ENCODE peak calls at places on chromosomes 3 and 15, in nine cellular contexts. One of them, this sample, is unnamed.

GRCh38 chr15:51202783-51203182 is 108.1 kb upstream of the TNFAIP8L3 start:
- DNase-seq in lower lobe of right lung: no peak
- DNase-seq in AG20443: no peak
- DNase-seq in tibial nerve: no peak
- DNase-seq in CD4-positive, alpha-beta T cell: no peak
- DNase-seq in glutamatergic neuron: no peak
- DNase-seq in A673: no peak
- DNase-seq in HT1080: no peak
- DNase-seq in activated CD4-positive, alpha-beta T cell treated with anti-CD3 and anti-CD28 coated beads, Interleukin-2, amount 50 U/mL, for 1 hour: no peak
- DNase-seq in this sample: no peak

GRCh38 chr15:35043380-35044095 is 41.6 kb downstream of the NANOGP8 start:
- DNase-seq in A673: no peak
- DNase-seq in CD4-positive, alpha-beta T cell: no peak
- DNase-seq in AG20443: no peak
- DNase-seq in tibial nerve: no peak
- DNase-seq in glutamatergic neuron: no peak
- DNase-seq in HT1080: no peak
- DNase-seq in lower lobe of right lung: no peak
- DNase-seq in activated CD4-positive, alpha-beta T cell treated with anti-CD3 and anti-CD28 coated beads, Interleukin-2, amount 50 U/mL, for 1 hour: no peak
- DNase-seq in this sample: no peak

GRCh38 chr3:197362086-197362485 is 63.7 kb upstream of the DLG1 start:
- DNase-seq in tibial nerve: no peak
- DNase-seq in AG20443: no peak
- DNase-seq in activated CD4-positive, alpha-beta T cell treated with anti-CD3 and anti-CD28 coated beads, Interleukin-2, amount 50 U/mL, for 1 hour: no peak
- DNase-seq in A673: no peak
- DNase-seq in CD4-positive, alpha-beta T cell: no peak
- DNase-seq in HT1080: no peak
- DNase-seq in lower lobe of right lung: no peak
- DNase-seq in glutamatergic neuron: no peak
- DNase-seq in this sample: no peak

GRCh38 chr3:141337523-141337854 is 30.8 kb upstream of the ZBTB38 start:
- DNase-seq in glutamatergic neuron: no peak
- DNase-seq in AG20443: no peak
- DNase-seq in activated CD4-positive, alpha-beta T cell treated with anti-CD3 and anti-CD28 coated beads, Interleukin-2, amount 50 U/mL, for 1 hour: no peak
- DNase-seq in HT1080: no peak
- DNase-seq in A673: no peak
- DNase-seq in tibial nerve: no peak
- DNase-seq in lower lobe of right lung: no peak
- DNase-seq in CD4-positive, alpha-beta T cell: no peak
- DNase-seq in this sample: no peak

GRCh38 chr3:149723781-149724180 is 28.5 kb downstream of the COMMD2 start:
- DNase-seq in tibial nerve: no peak
- DNase-seq in glutamatergic neuron: no peak
- DNase-seq in CD4-positive, alpha-beta T cell: no peak
- DNase-seq in activated CD4-positive, alpha-beta T cell treated with anti-CD3 and anti-CD28 coated beads, Interleukin-2, amount 50 U/mL, for 1 hour: no peak
- DNase-seq in HT1080: no peak
- DNase-seq in lower lobe of right lung: no peak
- DNase-seq in AG20443: peak
- DNase-seq in A673: no peak
- DNase-seq in this sample: no peak

GRCh38 chr3:73398084-73398483 is 226.7 kb downstream of the PDZRN3 start:
- DNase-seq in CD4-positive, alpha-beta T cell: no peak
- DNase-seq in A673: no peak
- DNase-seq in tibial nerve: no peak
- DNase-seq in AG20443: no peak
- DNase-seq in glutamatergic neuron: no peak
- DNase-seq in activated CD4-positive, alpha-beta T cell treated with anti-CD3 and anti-CD28 coated beads, Interleukin-2, amount 50 U/mL, for 1 hour: no peak
- DNase-seq in HT1080: no peak
- DNase-seq in lower lobe of right lung: no peak
- DNase-seq in this sample: no peak

GRCh38 chr15:34436956-34437442 is 609 bp downstream of the GOLGA8A start:
- DNase-seq in HT1080: peak
- DNase-seq in CD4-positive, alpha-beta T cell: peak
- DNase-seq in activated CD4-positive, alpha-beta T cell treated with anti-CD3 and anti-CD28 coated beads, Interleukin-2, amount 50 U/mL, for 1 hour: peak
- DNase-seq in A673: peak
- DNase-seq in glutamatergic neuron: peak
- DNase-seq in lower lobe of right lung: peak
- DNase-seq in tibial nerve: no peak
- DNase-seq in AG20443: peak
- DNase-seq in this sample: peak

GRCh38 chr15:62777657-62778056 is 264.9 kb upstream of the TPM1 start:
- DNase-seq in glutamatergic neuron: no peak
- DNase-seq in HT1080: no peak
- DNase-seq in activated CD4-positive, alpha-beta T cell treated with anti-CD3 and anti-CD28 coated beads, Interleukin-2, amount 50 U/mL, for 1 hour: no peak
- DNase-seq in CD4-positive, alpha-beta T cell: no peak
- DNase-seq in lower lobe of right lung: no peak
- DNase-seq in AG20443: peak
- DNase-seq in A673: no peak
- DNase-seq in tibial nerve: no peak
- DNase-seq in this sample: no peak

GRCh38 chr3:69352305-69353087 is 33.4 kb downstream of the FRMD4B start:
- DNase-seq in AG20443: no peak
- DNase-seq in tibial nerve: no peak
- DNase-seq in CD4-positive, alpha-beta T cell: no peak
- DNase-seq in HT1080: no peak
- DNase-seq in lower lobe of right lung: no peak
- DNase-seq in A673: no peak
- DNase-seq in glutamatergic neuron: no peak
- DNase-seq in activated CD4-positive, alpha-beta T cell treated with anti-CD3 and anti-CD28 coated beads, Interleukin-2, amount 50 U/mL, for 1 hour: no peak
- DNase-seq in this sample: no peak

GRCh38 chr15:40238927-40239591 is at the start of gene PAK6:
- DNase-seq in HT1080: peak
- DNase-seq in CD4-positive, alpha-beta T cell: no peak
- DNase-seq in lower lobe of right lung: peak
- DNase-seq in A673: peak
- DNase-seq in tibial nerve: no peak
- DNase-seq in activated CD4-positive, alpha-beta T cell treated with anti-CD3 and anti-CD28 coated beads, Interleukin-2, amount 50 U/mL, for 1 hour: no peak
- DNase-seq in AG20443: peak
- DNase-seq in glutamatergic neuron: peak
- DNase-seq in this sample: peak

GRCh38 chr3:186534113-186534669 is 10.0 kb downstream of the CRYGS start:
- DNase-seq in A673: no peak
- DNase-seq in lower lobe of right lung: no peak
- DNase-seq in AG20443: no peak
- DNase-seq in tibial nerve: no peak
- DNase-seq in HT1080: no peak
- DNase-seq in CD4-positive, alpha-beta T cell: no peak
- DNase-seq in activated CD4-positive, alpha-beta T cell treated with anti-CD3 and anti-CD28 coated beads, Interleukin-2, amount 50 U/mL, for 1 hour: peak
- DNase-seq in glutamatergic neuron: no peak
- DNase-seq in this sample: no peak

GRCh38 chr15:77033729-77034619 is 36.9 kb downstream of the TSPAN3 start:
- DNase-seq in lower lobe of right lung: peak
- DNase-seq in AG20443: no peak
- DNase-seq in A673: no peak
- DNase-seq in glutamatergic neuron: no peak
- DNase-seq in CD4-positive, alpha-beta T cell: no peak
- DNase-seq in activated CD4-positive, alpha-beta T cell treated with anti-CD3 and anti-CD28 coated beads, Interleukin-2, amount 50 U/mL, for 1 hour: no peak
- DNase-seq in HT1080: no peak
- DNase-seq in tibial nerve: no peak
- DNase-seq in this sample: no peak

GRCh38 chr3:158776531-158776930 is 25.3 kb upstream of the MFSD1 start:
- DNase-seq in tibial nerve: no peak
- DNase-seq in CD4-positive, alpha-beta T cell: no peak
- DNase-seq in HT1080: no peak
- DNase-seq in A673: no peak
- DNase-seq in lower lobe of right lung: no peak
- DNase-seq in glutamatergic neuron: no peak
- DNase-seq in activated CD4-positive, alpha-beta T cell treated with anti-CD3 and anti-CD28 coated beads, Interleukin-2, amount 50 U/mL, for 1 hour: no peak
- DNase-seq in AG20443: no peak
- DNase-seq in this sample: no peak

GRCh38 chr3:190097617-190098016 is 23.1 kb downstream of the P3H2 start:
- DNase-seq in tibial nerve: no peak
- DNase-seq in A673: no peak
- DNase-seq in AG20443: no peak
- DNase-seq in activated CD4-positive, alpha-beta T cell treated with anti-CD3 and anti-CD28 coated beads, Interleukin-2, amount 50 U/mL, for 1 hour: no peak
- DNase-seq in HT1080: no peak
- DNase-seq in glutamatergic neuron: peak
- DNase-seq in CD4-positive, alpha-beta T cell: no peak
- DNase-seq in lower lobe of right lung: no peak
- DNase-seq in this sample: no peak

GRCh38 chr3:114213262-114213668 is 24.1 kb downstream of the ZNF80 start:
- DNase-seq in CD4-positive, alpha-beta T cell: no peak
- DNase-seq in A673: no peak
- DNase-seq in tibial nerve: no peak
- DNase-seq in lower lobe of right lung: no peak
- DNase-seq in activated CD4-positive, alpha-beta T cell treated with anti-CD3 and anti-CD28 coated beads, Interleukin-2, amount 50 U/mL, for 1 hour: no peak
- DNase-seq in HT1080: no peak
- DNase-seq in AG20443: peak
- DNase-seq in glutamatergic neuron: no peak
- DNase-seq in this sample: no peak

GRCh38 chr3:33940149-33940548 is 141.7 kb downstream of the PDCD6IP start:
- DNase-seq in HT1080: peak
- DNase-seq in lower lobe of right lung: no peak
- DNase-seq in AG20443: no peak
- DNase-seq in glutamatergic neuron: no peak
- DNase-seq in A673: peak
- DNase-seq in tibial nerve: no peak
- DNase-seq in activated CD4-positive, alpha-beta T cell treated with anti-CD3 and anti-CD28 coated beads, Interleukin-2, amount 50 U/mL, for 1 hour: no peak
- DNase-seq in CD4-positive, alpha-beta T cell: no peak
- DNase-seq in this sample: no peak

GRCh38 chr15:47885921-47886320 is 168.6 kb downstream of the SEMA6D start:
- DNase-seq in lower lobe of right lung: no peak
- DNase-seq in activated CD4-positive, alpha-beta T cell treated with anti-CD3 and anti-CD28 coated beads, Interleukin-2, amount 50 U/mL, for 1 hour: no peak
- DNase-seq in glutamatergic neuron: no peak
- DNase-seq in HT1080: peak
- DNase-seq in A673: peak
- DNase-seq in tibial nerve: no peak
- DNase-seq in CD4-positive, alpha-beta T cell: no peak
- DNase-seq in AG20443: peak
- DNase-seq in this sample: no peak

GRCh38 chr15:62050118-62050517 is 10.1 kb downstream of the VPS13C start:
- DNase-seq in glutamatergic neuron: no peak
- DNase-seq in lower lobe of right lung: no peak
- DNase-seq in tibial nerve: no peak
- DNase-seq in AG20443: no peak
- DNase-seq in activated CD4-positive, alpha-beta T cell treated with anti-CD3 and anti-CD28 coated beads, Interleukin-2, amount 50 U/mL, for 1 hour: no peak
- DNase-seq in A673: no peak
- DNase-seq in CD4-positive, alpha-beta T cell: no peak
- DNase-seq in HT1080: no peak
- DNase-seq in this sample: no peak

GRCh38 chr3:196063456-196063855 is 18.4 kb downstream of the TFRC start:
- DNase-seq in A673: no peak
- DNase-seq in glutamatergic neuron: no peak
- DNase-seq in AG20443: no peak
- DNase-seq in HT1080: no peak
- DNase-seq in CD4-positive, alpha-beta T cell: no peak
- DNase-seq in activated CD4-positive, alpha-beta T cell treated with anti-CD3 and anti-CD28 coated beads, Interleukin-2, amount 50 U/mL, for 1 hour: no peak
- DNase-seq in tibial nerve: no peak
- DNase-seq in lower lobe of right lung: no peak
- DNase-seq in this sample: no peak

GRCh38 chr3:64011685-64012084 is 11.6 kb downstream of the PSMD6 start:
- DNase-seq in AG20443: peak
- DNase-seq in lower lobe of right lung: no peak
- DNase-seq in tibial nerve: no peak
- DNase-seq in A673: no peak
- DNase-seq in activated CD4-positive, alpha-beta T cell treated with anti-CD3 and anti-CD28 coated beads, Interleukin-2, amount 50 U/mL, for 1 hour: no peak
- DNase-seq in HT1080: peak
- DNase-seq in CD4-positive, alpha-beta T cell: no peak
- DNase-seq in glutamatergic neuron: no peak
- DNase-seq in this sample: no peak

GRCh38 chr3:84958495-84959469 is at the start of gene CADM2:
- DNase-seq in glutamatergic neuron: peak
- DNase-seq in CD4-positive, alpha-beta T cell: peak
- DNase-seq in activated CD4-positive, alpha-beta T cell treated with anti-CD3 and anti-CD28 coated beads, Interleukin-2, amount 50 U/mL, for 1 hour: peak
- DNase-seq in AG20443: peak
- DNase-seq in lower lobe of right lung: peak
- DNase-seq in tibial nerve: peak
- DNase-seq in HT1080: peak
- DNase-seq in A673: peak
- DNase-seq in this sample: peak

This sample was measured in HEK293T.